ENCODE peak calls at places on chromosomes 6 and 20, in seven cellular contexts. R is psoas muscle, X is choroid plexus epithelial cell, S is dorsolateral prefrontal cortex, Q is brain microvascular endothelial cell, V is fibroblast of mammary gland, O is colonic mucosa. K is an unnamed sample.

GRCh38 chr20:37228111-37228510 is 33.5 kb downstream of the GHRH start:
- DNase-seq in R (no peak), X (no peak), S (no peak), Q (no peak), V (no peak), O (no peak), K (no peak)

GRCh38 chr6:116266803-116267202 is 12.9 kb downstream of the TSPYL1 start:
- DNase-seq in R (no peak), X (peak; percentile 63), S (no peak), Q (no peak), V (peak; percentile 55), O (no peak), K (peak; percentile 85)

GRCh38 chr6:100554228-100554627 is 89.5 kb upstream of the SIM1 start:
- DNase-seq in R (no peak), X (no peak), S (no peak), Q (no peak), V (no peak), O (no peak), K (peak; percentile 4)

GRCh38 chr6:44016131-44016870 is 111.0 kb downstream of the MRPL14 start:
- DNase-seq in R (no peak), X (peak; percentile 64), S (no peak), Q (peak; percentile 31), V (peak; percentile 80), O (no peak), K (peak; percentile 56)

GRCh38 chr20:19493794-19494495 is 264.1 kb upstream of the RIN2 start:
- DNase-seq in R (no peak), X (no peak), S (no peak), Q (no peak), V (no peak), O (no peak), K (no peak)

GRCh38 chr20:53735536-53736050 is 142.0 kb upstream of the ZNF217 start:
- DNase-seq in R (no peak), X (peak; percentile 97), S (no peak), Q (peak; percentile 93), V (peak; percentile 85), O (no peak), K (peak; percentile 97)

GRCh38 chr6:106825156-106825555 is 149.4 kb downstream of the CD24 start:
- DNase-seq in R (no peak), X (no peak), S (no peak), Q (no peak), V (no peak), O (no peak), K (peak; percentile 8)

GRCh38 chr6:30884521-30885480 is 482 bp downstream of the DDR1 start:
- DNase-seq in R (peak; percentile 88), X (peak; percentile 59), S (peak; percentile 51), Q (peak; percentile 9), V (no peak), O (peak; percentile 66), K (peak; percentile 54)

GRCh38 chr20:50957276-50957675 is 1.1 kb downstream of the DPM1 start:
- DNase-seq in R (no peak), X (peak; percentile 64), S (no peak), Q (no peak), V (peak; percentile 27), O (no peak), K (no peak)

GRCh38 chr20:5041433-5041832 is 40.1 kb upstream of the SLC23A2 start:
- DNase-seq in R (no peak), X (peak; percentile 77), S (no peak), Q (peak; percentile 65), V (peak; percentile 78), O (no peak), K (no peak)

GRCh38 chr6:9540126-9540525 is 874.7 kb downstream of the TFAP2A start:
- DNase-seq in R (no peak), X (no peak), S (no peak), Q (no peak), V (peak; percentile 20), O (no peak), K (no peak)

GRCh38 chr6:47581591-47581990 is 104.0 kb downstream of the CD2AP start:
- DNase-seq in R (no peak), X (no peak), S (no peak), Q (no peak), V (no peak), O (no peak), K (no peak)

GRCh38 chr6:29946787-29947186 is 4.5 kb downstream of the HLA-A start:
- DNase-seq in R (no peak), X (no peak), S (no peak), Q (no peak), V (no peak), O (no peak), K (no peak)

GRCh38 chr6:27517928-27518787 is 45.3 kb upstream of the ZNF184 start:
- DNase-seq in R (no peak), X (no peak), S (no peak), Q (no peak), V (no peak), O (peak; percentile 33), K (no peak)

GRCh38 chr6:44128020-44128917 is 915 bp downstream of the TMEM63B start:
- DNase-seq in R (peak; percentile 74), X (peak; percentile 25), S (no peak), Q (peak; percentile 30), V (peak; percentile 10), O (peak; percentile 56), K (peak; percentile 78)

GRCh38 chr20:37935435-37935834 is 32.5 kb downstream of the VSTM2L start:
- DNase-seq in R (no peak), X (peak; percentile 23), S (no peak), Q (peak; percentile 27), V (peak; percentile 44), O (no peak), K (no peak)

GRCh38 chr20:32034581-32035397 is 17.3 kb upstream of the HCK start:
- DNase-seq in R (no peak), X (no peak), S (no peak), Q (no peak), V (no peak), O (no peak), K (no peak)

GRCh38 chr20:20363449-20364015 is 4.4 kb upstream of the INSM1 start:
- DNase-seq in R (no peak), X (no peak), S (no peak), Q (no peak), V (no peak), O (no peak), K (no peak)

GRCh38 chr20:2112910-2113309 is 11.3 kb downstream of the STK35 start:
- DNase-seq in R (no peak), X (no peak), S (no peak), Q (no peak), V (no peak), O (no peak), K (no peak)

GRCh38 chr20:5991623-5992441 is 41.4 kb downstream of the MCM8 start:
- DNase-seq in R (no peak), X (peak; percentile 52), S (no peak), Q (peak; percentile 50), V (peak; percentile 27), O (no peak), K (no peak)

GRCh38 chr6:158773581-158774449 is 45.4 kb downstream of the EZR start:
- DNase-seq in R (no peak), X (peak; percentile 70), S (no peak), Q (peak; percentile 4), V (no peak), O (peak; percentile 49), K (no peak)
- TF ChIP-seq CTCF in R (no peak), X (no peak), S (no peak), Q (no peak), V (no peak), O (no peak), K (no peak)

GRCh38 chr6:158191032-158191431 is 22.9 kb downstream of the GTF2H5 start:
- DNase-seq in R (no peak), X (no peak), S (no peak), Q (no peak), V (no peak), O (no peak), K (no peak)

GRCh38 chr6:158184598-158184997 is 16.4 kb downstream of the GTF2H5 start:
- DNase-seq in R (no peak), X (no peak), S (no peak), Q (peak; percentile 32), V (peak; percentile 16), O (no peak), K (no peak)

GRCh38 chr6:158185729-158186456 is 17.7 kb downstream of the GTF2H5 start:
- DNase-seq in R (no peak), X (peak; percentile 72), S (no peak), Q (peak; percentile 53), V (peak; percentile 68), O (no peak), K (peak; percentile 71)

GRCh38 chr6:158191769-158192168 is 23.6 kb downstream of the GTF2H5 start:
- DNase-seq in R (no peak), X (no peak), S (no peak), Q (no peak), V (no peak), O (no peak), K (no peak)

GRCh38 chr6:158188591-158188990 is 20.4 kb downstream of the GTF2H5 start:
- DNase-seq in R (no peak), X (no peak), S (no peak), Q (no peak), V (no peak), O (no peak), K (no peak)
- H3K4me3 ChIP-seq in R (no peak overlapping the region), X (no peak overlapping the region), S (no peak overlapping the region), Q (no peak overlapping the region), V (no peak overlapping the region), O (no peak overlapping the region), K (no peak overlapping the region)

GRCh38 chr6:140985679-140986275 is 1146.9 kb upstream of the GJE1 start:
- DNase-seq in R (no peak), X (peak; percentile 7), S (no peak), Q (no peak), V (no peak), O (no peak), K (no peak)

GRCh38 chr6:140977425-140977824 is 1155.3 kb upstream of the GJE1 start:
- DNase-seq in R (no peak), X (peak; percentile 34), S (no peak), Q (no peak), V (peak; percentile 75), O (no peak), K (no peak)

GRCh38 chr6:140979642-140980091 is 1153.1 kb upstream of the GJE1 start:
- DNase-seq in R (no peak), X (peak; percentile 99), S (no peak), Q (peak; percentile 96), V (peak; percentile 85), O (no peak), K (peak; percentile 73)

GRCh38 chr6:140980265-140980887 is 1152.3 kb upstream of the GJE1 start:
- DNase-seq in R (no peak), X (peak; percentile 75), S (no peak), Q (peak; percentile 27), V (peak; percentile 20), O (no peak), K (peak; percentile 15)
- TF ChIP-seq CTCF in R (no peak), X (peak; percentile 49), S (no peak), Q (peak; percentile 13), V (no peak), O (no peak), K (no peak)

DNA sequence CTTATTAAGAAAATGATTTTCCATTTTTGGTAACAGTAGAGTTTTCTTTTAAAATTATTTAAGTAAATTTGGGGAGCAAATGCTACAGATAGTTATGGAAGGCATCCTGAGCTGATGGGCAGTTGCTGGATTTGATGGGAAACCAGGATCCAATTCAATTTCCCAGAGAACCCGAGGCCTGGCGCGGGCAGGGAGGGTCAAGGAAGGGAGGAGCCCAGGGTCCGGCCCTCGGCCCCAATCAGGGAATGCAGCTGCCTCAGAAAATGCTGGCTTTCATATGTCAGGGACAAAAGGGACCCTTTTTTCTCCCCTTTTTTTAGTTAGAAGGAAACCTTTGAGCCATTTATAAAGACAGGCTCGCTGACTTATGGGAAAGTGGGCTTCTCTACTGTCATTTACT is 42.1 kb downstream of the CTCFL start:
- DNase-seq in R (no peak), X (no peak), S (no peak), Q (no peak), V (no peak), O (no peak), K (no peak)
- H3K4me3 ChIP-seq in R (no peak overlapping the region), X (no peak overlapping the region), S (no peak overlapping the region), Q (no peak overlapping the region), V (no peak overlapping the region), O (no peak overlapping the region), K (no peak overlapping the region)